ENCODE peak calls at places on chromosomes 13 and 19, in five cellular contexts. One of them, this sample, is unnamed.

GRCh38 chr13:55084630-55085029 is 2056.0 kb downstream of the OLFM4 start:
- DNase-seq in IMR-90: no peak
- DNase-seq in mesenchymal stem cell: no peak
- DNase-seq in neuronal stem cell: no peak
- DNase-seq in H1: no peak
- DNase-seq in this sample: no peak

GRCh38 chr19:42352216-42352892 is 26.9 kb downstream of the MEGF8 start:
- DNase-seq in IMR-90: peak; percentile 8
- DNase-seq in mesenchymal stem cell: peak; percentile 6
- DNase-seq in neuronal stem cell: peak; percentile 20
- DNase-seq in H1: no peak
- DNase-seq in this sample: no peak

GRCh38 chr13:42547615-42548014 is 26.3 kb upstream of the TNFSF11 start:
- DNase-seq in IMR-90: no peak
- DNase-seq in mesenchymal stem cell: no peak
- DNase-seq in neuronal stem cell: no peak
- DNase-seq in H1: no peak
- DNase-seq in this sample: no peak

GRCh38 chr13:34967851-34968562 is 25.9 kb downstream of the NBEA start:
- DNase-seq in IMR-90: no peak
- DNase-seq in mesenchymal stem cell: no peak
- DNase-seq in neuronal stem cell: no peak
- DNase-seq in H1: no peak
- DNase-seq in this sample: no peak

GRCh38 chr19:53621885-53622710 is 9.7 kb upstream of the DPRX start:
- DNase-seq in IMR-90: no peak
- DNase-seq in mesenchymal stem cell: no peak
- DNase-seq in neuronal stem cell: no peak
- DNase-seq in H1: no peak
- DNase-seq in this sample: peak; percentile 60

GRCh38 chr13:98508280-98509074 is 68.4 kb downstream of the STK24 start:
- DNase-seq in IMR-90: peak; percentile 79
- DNase-seq in mesenchymal stem cell: peak; percentile 80
- DNase-seq in neuronal stem cell: no peak
- DNase-seq in H1: no peak
- DNase-seq in this sample: peak; percentile 23

GRCh38 chr13:112859817-112860190 is 109.2 kb upstream of the MCF2L start:
- DNase-seq in IMR-90: peak; percentile 82
- DNase-seq in mesenchymal stem cell: peak; percentile 29
- DNase-seq in neuronal stem cell: no peak
- DNase-seq in H1: no peak
- DNase-seq in this sample: no peak

GRCh38 chr19:19345232-19345631 is 24.6 kb downstream of the MAU2 start:
- DNase-seq in IMR-90: no peak
- DNase-seq in mesenchymal stem cell: no peak
- DNase-seq in neuronal stem cell: no peak
- DNase-seq in H1: no peak
- DNase-seq in this sample: peak; percentile 29

GRCh38 chr19:28864024-28864503 is 348.9 kb downstream of the UQCRFS1 start:
- DNase-seq in IMR-90: no peak
- DNase-seq in mesenchymal stem cell: no peak
- DNase-seq in neuronal stem cell: no peak
- DNase-seq in H1: no peak
- DNase-seq in this sample: no peak

GRCh38 chr19:28977826-28978225 is 235.1 kb downstream of the UQCRFS1 start:
- DNase-seq in IMR-90: no peak
- DNase-seq in mesenchymal stem cell: no peak
- DNase-seq in neuronal stem cell: no peak
- DNase-seq in H1: no peak
- DNase-seq in this sample: no peak

GRCh38 chr19:4066176-4066606 is 508 bp downstream of the ZBTB7A start:
- DNase-seq in IMR-90: no peak
- DNase-seq in mesenchymal stem cell: no peak
- DNase-seq in neuronal stem cell: no peak
- DNase-seq in H1: no peak
- DNase-seq in this sample: no peak

GRCh38 chr19:4064551-4065260 is 2.0 kb downstream of the ZBTB7A start:
- DNase-seq in IMR-90: no peak
- DNase-seq in mesenchymal stem cell: no peak
- DNase-seq in neuronal stem cell: no peak
- DNase-seq in H1: no peak
- DNase-seq in this sample: no peak

GRCh38 chr19:4066682-4067395 is at the start of gene ZBTB7A:
- DNase-seq in IMR-90: peak; percentile 61
- DNase-seq in mesenchymal stem cell: peak; percentile 79
- DNase-seq in neuronal stem cell: no peak
- DNase-seq in H1: no peak
- DNase-seq in this sample: peak; percentile 83

GRCh38 chr19:4064073-4064550 is 2.6 kb downstream of the ZBTB7A start:
- DNase-seq in IMR-90: peak; percentile 37
- DNase-seq in mesenchymal stem cell: no peak
- DNase-seq in neuronal stem cell: no peak
- DNase-seq in H1: no peak
- DNase-seq in this sample: no peak

DNA sequence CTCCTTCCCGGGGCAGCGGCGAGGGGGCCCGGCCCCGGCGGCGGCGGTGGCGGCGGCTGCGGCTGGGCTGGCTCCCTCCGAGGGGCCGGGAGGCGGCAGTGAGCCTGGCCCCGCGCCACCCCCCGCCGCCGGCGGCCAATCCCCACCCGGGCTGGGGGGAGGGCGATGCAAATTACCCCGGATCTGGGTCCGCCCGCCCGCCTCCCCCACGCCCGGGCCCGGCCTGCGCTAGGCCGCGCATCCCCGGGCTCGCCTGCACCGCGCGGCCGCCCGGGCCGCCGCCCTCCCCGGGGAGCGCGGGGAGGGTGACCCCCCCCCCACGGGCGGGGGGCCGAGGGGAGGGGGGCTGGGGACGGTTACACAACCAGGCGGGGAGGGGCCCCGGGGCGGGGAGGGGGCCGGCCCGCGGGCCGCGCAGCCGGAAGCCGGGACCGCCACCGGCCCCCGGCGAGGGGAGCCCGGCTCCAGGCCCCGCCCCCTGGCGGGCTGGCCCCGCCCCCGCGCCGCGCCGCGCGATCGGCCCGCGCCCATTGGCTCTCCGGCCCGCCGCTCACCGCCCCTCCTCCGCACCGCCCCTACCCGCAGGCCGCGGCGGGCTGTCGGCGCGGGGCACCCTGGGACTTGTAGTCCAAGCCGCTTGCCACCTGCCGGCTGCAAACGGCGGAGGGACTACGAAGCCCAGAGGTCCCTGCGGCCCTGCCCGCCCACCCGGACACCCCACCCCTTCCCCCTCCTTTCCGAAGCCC is 1.1 kb downstream of the ZBTB7A start:
- DNase-seq in IMR-90: peak; percentile 98
- DNase-seq in mesenchymal stem cell: peak; percentile 97
- DNase-seq in neuronal stem cell: peak; percentile 94
- DNase-seq in H1: peak; percentile 96
- DNase-seq in this sample: peak; percentile 93
- H3K18ac ChIP-seq in IMR-90: no peak overlapping the region
- H3K18ac ChIP-seq in mesenchymal stem cell: no peak overlapping the region
- H3K18ac ChIP-seq in neuronal stem cell: no peak overlapping the region
- H3K18ac ChIP-seq in H1: no peak overlapping the region
- H3K18ac ChIP-seq in this sample: no peak overlapping the region

GRCh38 chr19:48645652-48646191 is at the start of gene CA11:
- DNase-seq in IMR-90: no peak
- DNase-seq in mesenchymal stem cell: no peak
- DNase-seq in neuronal stem cell: no peak
- DNase-seq in H1: no peak
- DNase-seq in this sample: peak; percentile 31

GRCh38 chr19:48648134-48648533 is 2.1 kb upstream of the CA11 start:
- DNase-seq in IMR-90: no peak
- DNase-seq in mesenchymal stem cell: no peak
- DNase-seq in neuronal stem cell: no peak
- DNase-seq in H1: no peak
- DNase-seq in this sample: no peak

GRCh38 chr19:48644839-48645651 is 942 bp downstream of the CA11 start:
- DNase-seq in IMR-90: peak; percentile 65
- DNase-seq in mesenchymal stem cell: peak; percentile 79
- DNase-seq in neuronal stem cell: peak; percentile 72
- DNase-seq in H1: no peak
- DNase-seq in this sample: peak; percentile 71

GRCh38 chr19:48646912-48647216 is 877 bp upstream of the CA11 start:
- DNase-seq in IMR-90: no peak
- DNase-seq in mesenchymal stem cell: no peak
- DNase-seq in neuronal stem cell: no peak
- DNase-seq in H1: no peak
- DNase-seq in this sample: no peak

DNA sequence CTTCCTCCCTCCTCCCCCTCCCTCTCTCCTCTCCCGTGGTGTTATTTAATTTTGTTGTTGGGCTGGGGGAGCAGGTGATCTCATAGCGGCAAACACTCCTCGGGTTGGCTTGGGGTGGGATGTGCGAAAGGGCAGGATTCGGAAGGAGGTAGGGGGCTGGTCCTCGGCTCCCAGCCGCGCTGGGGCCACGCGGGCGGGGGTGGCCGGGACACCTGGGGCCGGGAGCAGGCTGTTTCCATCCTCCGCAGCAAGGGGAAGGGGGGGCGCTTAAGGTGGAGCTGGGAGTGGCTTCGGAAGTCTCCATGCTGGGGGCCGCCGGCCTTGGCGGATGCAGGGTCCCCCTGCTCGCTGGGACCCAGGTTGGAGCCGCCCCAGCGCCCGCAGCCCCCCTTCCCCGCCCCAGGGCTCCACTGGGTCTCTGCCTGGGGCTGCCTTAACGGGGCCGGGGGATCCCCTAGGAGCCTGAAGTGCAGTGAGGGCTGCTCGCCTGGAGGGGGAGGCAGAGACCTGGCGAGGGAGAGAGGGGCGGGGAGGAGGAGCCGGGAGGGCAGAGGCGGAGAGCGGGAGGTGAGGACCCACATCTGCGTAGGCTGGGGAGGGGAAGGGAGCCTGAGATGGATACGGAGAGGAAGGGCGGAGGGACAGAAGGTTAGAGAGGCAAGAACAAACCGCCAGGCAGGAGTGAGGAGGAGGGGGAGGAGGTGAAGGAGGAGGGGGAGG is 365 bp upstream of the CA11 start:
- DNase-seq in IMR-90: peak; percentile 72
- DNase-seq in mesenchymal stem cell: peak; percentile 89
- DNase-seq in neuronal stem cell: peak; percentile 91
- DNase-seq in H1: peak; percentile 89
- DNase-seq in this sample: peak; percentile 79
- H3K18ac ChIP-seq in IMR-90: peak overlapping the region; percentile 10
- H3K18ac ChIP-seq in mesenchymal stem cell: peak overlapping the region; percentile 48
- H3K18ac ChIP-seq in neuronal stem cell: peak overlapping the region; percentile 68
- H3K18ac ChIP-seq in H1: peak overlapping the region; percentile 63
- H3K18ac ChIP-seq in this sample: no peak overlapping the region

GRCh38 chr19:55173717-55174409 is 6.2 kb downstream of the SYT5 start:
- DNase-seq in IMR-90: peak; percentile 43
- DNase-seq in mesenchymal stem cell: peak; percentile 58
- DNase-seq in neuronal stem cell: peak; percentile 69
- DNase-seq in H1: no peak
- DNase-seq in this sample: no peak

GRCh38 chr19:55176116-55176515 is 4.0 kb downstream of the SYT5 start:
- DNase-seq in IMR-90: no peak
- DNase-seq in mesenchymal stem cell: no peak
- DNase-seq in neuronal stem cell: no peak
- DNase-seq in H1: no peak
- DNase-seq in this sample: no peak

GRCh38 chr19:55173186-55173716 is 6.8 kb upstream of the DNAAF3 start:
- DNase-seq in IMR-90: no peak
- DNase-seq in mesenchymal stem cell: no peak
- DNase-seq in neuronal stem cell: no peak
- DNase-seq in H1: no peak
- DNase-seq in this sample: no peak

GRCh38 chr19:55174425-55175116 is 5.5 kb downstream of the SYT5 start:
- DNase-seq in IMR-90: no peak
- DNase-seq in mesenchymal stem cell: no peak
- DNase-seq in neuronal stem cell: no peak
- DNase-seq in H1: no peak
- DNase-seq in this sample: no peak

DNA sequence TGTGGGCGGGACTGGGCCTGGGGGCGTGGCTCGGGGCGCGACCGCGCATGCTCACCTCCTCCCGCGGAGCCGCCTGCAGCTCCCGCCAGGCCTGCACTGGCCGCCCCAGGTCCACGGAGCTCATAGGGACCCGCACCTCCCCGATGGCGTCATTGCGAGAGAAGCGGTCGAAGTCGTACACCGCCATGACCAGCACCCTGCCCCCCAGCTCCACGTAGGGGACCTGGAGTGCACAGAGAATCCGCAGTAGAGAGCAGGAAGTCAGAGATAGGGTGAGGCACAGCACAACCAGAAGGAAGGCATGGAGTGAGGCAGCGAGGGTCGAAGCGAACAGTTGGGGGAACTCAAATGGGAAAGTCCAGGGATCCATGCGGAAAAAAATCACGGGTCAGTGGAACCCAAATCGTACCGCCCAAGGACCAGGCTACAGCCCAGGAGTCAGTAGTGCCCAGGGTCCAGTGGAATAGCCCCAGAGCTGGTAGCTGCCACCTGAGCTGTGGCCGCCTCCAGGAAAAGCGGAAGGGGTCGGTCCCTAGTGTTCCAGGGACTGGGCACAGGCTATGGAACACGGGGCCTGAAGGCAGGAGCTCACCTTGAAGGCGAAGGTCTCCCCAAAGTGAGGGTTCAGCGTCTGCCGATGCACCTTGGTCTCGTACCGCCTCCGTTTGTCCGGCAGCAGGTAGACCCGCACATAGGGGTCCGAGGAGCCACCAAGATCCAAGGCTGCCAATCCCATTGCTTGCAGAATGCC is 4.8 kb downstream of the SYT5 start:
- DNase-seq in IMR-90: no peak
- DNase-seq in mesenchymal stem cell: no peak
- DNase-seq in neuronal stem cell: no peak
- DNase-seq in H1: no peak
- DNase-seq in this sample: no peak
- H3K18ac ChIP-seq in IMR-90: no peak overlapping the region
- H3K18ac ChIP-seq in mesenchymal stem cell: no peak overlapping the region
- H3K18ac ChIP-seq in neuronal stem cell: peak overlapping the region; percentile 16
- H3K18ac ChIP-seq in H1: peak overlapping the region; percentile 78
- H3K18ac ChIP-seq in this sample: no peak overlapping the region

GRCh38 chr19:3236272-3236671 is 11.8 kb downstream of the CELF5 start:
- DNase-seq in IMR-90: no peak
- DNase-seq in mesenchymal stem cell: no peak
- DNase-seq in neuronal stem cell: no peak
- DNase-seq in H1: no peak
- DNase-seq in this sample: no peak
- H3K18ac ChIP-seq in IMR-90: no peak overlapping the region
- H3K18ac ChIP-seq in mesenchymal stem cell: no peak overlapping the region
- H3K18ac ChIP-seq in neuronal stem cell: no peak overlapping the region
- H3K18ac ChIP-seq in H1: no peak overlapping the region
- H3K18ac ChIP-seq in this sample: no peak overlapping the region